ENCODE peak calls at places on chromosomes 3 and 15, in nine cellular contexts. One of them, this sample, is unnamed.

GRCh38 chr3:119937229-119937628 is 155.3 kb downstream of the NR1I2 start:
- DNase-seq in HCT116: no peak
- DNase-seq in stomach: no peak
- DNase-seq in breast epithelium: no peak
- DNase-seq in GM23338: no peak
- DNase-seq in GM12891: peak; percentile 12
- DNase-seq in transverse colon: no peak
- DNase-seq in HepG2: no peak
- DNase-seq in sigmoid colon: no peak
- DNase-seq in this sample: peak; percentile 30

GRCh38 chr3:126613481-126614187 is 41.3 kb downstream of the TXNRD3 start:
- DNase-seq in HCT116: no peak
- DNase-seq in stomach: no peak
- DNase-seq in breast epithelium: no peak
- DNase-seq in GM23338: no peak
- DNase-seq in GM12891: no peak
- DNase-seq in transverse colon: no peak
- DNase-seq in HepG2: no peak
- DNase-seq in sigmoid colon: no peak
- DNase-seq in this sample: no peak

GRCh38 chr15:58407366-58407765 is 24.4 kb upstream of the LIPC start:
- DNase-seq in HCT116: no peak
- DNase-seq in stomach: no peak
- DNase-seq in breast epithelium: no peak
- DNase-seq in GM23338: no peak
- DNase-seq in GM12891: no peak
- DNase-seq in transverse colon: no peak
- DNase-seq in HepG2: no peak
- DNase-seq in sigmoid colon: no peak
- DNase-seq in this sample: no peak

GRCh38 chr15:101316529-101316928 is 21.5 kb upstream of the SNRPA1 start:
- DNase-seq in HCT116: no peak
- DNase-seq in stomach: no peak
- DNase-seq in breast epithelium: no peak
- DNase-seq in GM23338: no peak
- DNase-seq in GM12891: no peak
- DNase-seq in transverse colon: no peak
- DNase-seq in HepG2: no peak
- DNase-seq in sigmoid colon: no peak
- DNase-seq in this sample: no peak

GRCh38 chr3:25423780-25424179 is 4.3 kb upstream of the RARB start:
- DNase-seq in HCT116: no peak
- DNase-seq in stomach: no peak
- DNase-seq in breast epithelium: no peak
- DNase-seq in GM23338: no peak
- DNase-seq in GM12891: no peak
- DNase-seq in transverse colon: no peak
- DNase-seq in HepG2: no peak
- DNase-seq in sigmoid colon: no peak
- DNase-seq in this sample: no peak

GRCh38 chr15:73284073-73284472 is 84.7 kb downstream of the HCN4 start:
- DNase-seq in HCT116: no peak
- DNase-seq in stomach: no peak
- DNase-seq in breast epithelium: no peak
- DNase-seq in GM23338: no peak
- DNase-seq in GM12891: no peak
- DNase-seq in transverse colon: no peak
- DNase-seq in HepG2: no peak
- DNase-seq in sigmoid colon: no peak
- DNase-seq in this sample: no peak

GRCh38 chr3:44875596-44875995 is 1.2 kb downstream of the TGM4 start:
- DNase-seq in HCT116: no peak
- DNase-seq in stomach: no peak
- DNase-seq in breast epithelium: no peak
- DNase-seq in GM23338: no peak
- DNase-seq in GM12891: no peak
- DNase-seq in transverse colon: no peak
- DNase-seq in HepG2: no peak
- DNase-seq in sigmoid colon: no peak
- DNase-seq in this sample: no peak

GRCh38 chr3:13235079-13235478 is 161.8 kb upstream of the IQSEC1 start:
- DNase-seq in HCT116: no peak
- DNase-seq in stomach: no peak
- DNase-seq in breast epithelium: no peak
- DNase-seq in GM23338: peak; percentile 19
- DNase-seq in GM12891: peak; percentile 49
- DNase-seq in transverse colon: no peak
- DNase-seq in HepG2: no peak
- DNase-seq in sigmoid colon: no peak
- DNase-seq in this sample: no peak

GRCh38 chr3:153974614-153975013 is 146.6 kb upstream of the ARHGEF26 start:
- DNase-seq in HCT116: no peak
- DNase-seq in stomach: no peak
- DNase-seq in breast epithelium: no peak
- DNase-seq in GM23338: no peak
- DNase-seq in GM12891: no peak
- DNase-seq in transverse colon: no peak
- DNase-seq in HepG2: no peak
- DNase-seq in sigmoid colon: no peak
- DNase-seq in this sample: no peak

GRCh38 chr15:78075490-78076230 is 1.9 kb downstream of the TBC1D2B start:
- DNase-seq in HCT116: no peak
- DNase-seq in stomach: peak; percentile 64
- DNase-seq in breast epithelium: peak; percentile 48
- DNase-seq in GM23338: peak; percentile 83
- DNase-seq in GM12891: no peak
- DNase-seq in transverse colon: peak; percentile 70
- DNase-seq in HepG2: peak; percentile 68
- DNase-seq in sigmoid colon: peak; percentile 86
- DNase-seq in this sample: no peak

GRCh38 chr3:155560135-155560534 is 184.7 kb downstream of the PLCH1 start:
- DNase-seq in HCT116: no peak
- DNase-seq in stomach: no peak
- DNase-seq in breast epithelium: no peak
- DNase-seq in GM23338: no peak
- DNase-seq in GM12891: no peak
- DNase-seq in transverse colon: no peak
- DNase-seq in HepG2: no peak
- DNase-seq in sigmoid colon: no peak
- DNase-seq in this sample: no peak

GRCh38 chr3:101509811-101510210 is 3.2 kb downstream of the SENP7 start:
- DNase-seq in HCT116: no peak
- DNase-seq in stomach: no peak
- DNase-seq in breast epithelium: no peak
- DNase-seq in GM23338: no peak
- DNase-seq in GM12891: no peak
- DNase-seq in transverse colon: no peak
- DNase-seq in HepG2: no peak
- DNase-seq in sigmoid colon: no peak
- DNase-seq in this sample: no peak

GRCh38 chr15:72118400-72118978 is at the start of gene SENP8:
- DNase-seq in HCT116: no peak
- DNase-seq in stomach: no peak
- DNase-seq in breast epithelium: no peak
- DNase-seq in GM23338: peak; percentile 74
- DNase-seq in GM12891: peak; percentile 37
- DNase-seq in transverse colon: no peak
- DNase-seq in HepG2: no peak
- DNase-seq in sigmoid colon: no peak
- DNase-seq in this sample: peak; percentile 42

GRCh38 chr15:72117448-72117697 is 577 bp downstream of the MYO9A start:
- DNase-seq in HCT116: peak; percentile 40
- DNase-seq in stomach: peak; percentile 79
- DNase-seq in breast epithelium: peak; percentile 86
- DNase-seq in GM23338: peak; percentile 88
- DNase-seq in GM12891: peak; percentile 39
- DNase-seq in transverse colon: peak; percentile 82
- DNase-seq in HepG2: peak; percentile 32
- DNase-seq in sigmoid colon: peak; percentile 92
- DNase-seq in this sample: peak; percentile 47

GRCh38 chr15:72116680-72117447 is 1.1 kb downstream of the MYO9A start:
- DNase-seq in HCT116: no peak
- DNase-seq in stomach: no peak
- DNase-seq in breast epithelium: peak; percentile 43
- DNase-seq in GM23338: peak; percentile 70
- DNase-seq in GM12891: no peak
- DNase-seq in transverse colon: peak; percentile 33
- DNase-seq in HepG2: no peak
- DNase-seq in sigmoid colon: peak; percentile 75
- DNase-seq in this sample: no peak

GRCh38 chr15:72113347-72114031 is 4.5 kb downstream of the MYO9A start:
- DNase-seq in HCT116: no peak
- DNase-seq in stomach: no peak
- DNase-seq in breast epithelium: no peak
- DNase-seq in GM23338: no peak
- DNase-seq in GM12891: no peak
- DNase-seq in transverse colon: no peak
- DNase-seq in HepG2: no peak
- DNase-seq in sigmoid colon: no peak
- DNase-seq in this sample: no peak

GRCh38 chr15:72117698-72118399 is at the start of gene MYO9A:
- DNase-seq in HCT116: peak; percentile 97
- DNase-seq in stomach: peak; percentile 98
- DNase-seq in breast epithelium: peak; percentile 97
- DNase-seq in GM23338: peak; percentile 99
- DNase-seq in GM12891: peak; percentile 85
- DNase-seq in transverse colon: peak; percentile 99
- DNase-seq in HepG2: peak; percentile 97
- DNase-seq in sigmoid colon: peak; percentile 98
- DNase-seq in this sample: peak; percentile 78
- TF ChIP-seq POLR2AphosphoS5 in HCT116: peak; percentile 57
- TF ChIP-seq POLR2AphosphoS5 in stomach: peak; percentile 88
- TF ChIP-seq POLR2AphosphoS5 in breast epithelium: peak; percentile 51
- TF ChIP-seq POLR2AphosphoS5 in GM23338: no peak
- TF ChIP-seq POLR2AphosphoS5 in GM12891: no peak
- TF ChIP-seq POLR2AphosphoS5 in transverse colon: peak; percentile 60
- TF ChIP-seq POLR2AphosphoS5 in HepG2: no peak
- TF ChIP-seq POLR2AphosphoS5 in sigmoid colon: peak; percentile 76
- TF ChIP-seq POLR2AphosphoS5 in this sample: peak; percentile 37

GRCh38 chr3:55601366-55602080 is 114.4 kb upstream of the WNT5A start:
- DNase-seq in HCT116: no peak
- DNase-seq in stomach: no peak
- DNase-seq in breast epithelium: no peak
- DNase-seq in GM23338: no peak
- DNase-seq in GM12891: no peak
- DNase-seq in transverse colon: no peak
- DNase-seq in HepG2: no peak
- DNase-seq in sigmoid colon: no peak
- DNase-seq in this sample: no peak
- TF ChIP-seq POLR2AphosphoS5 in HCT116: no peak
- TF ChIP-seq POLR2AphosphoS5 in stomach: no peak
- TF ChIP-seq POLR2AphosphoS5 in breast epithelium: no peak
- TF ChIP-seq POLR2AphosphoS5 in GM23338: no peak
- TF ChIP-seq POLR2AphosphoS5 in GM12891: no peak
- TF ChIP-seq POLR2AphosphoS5 in transverse colon: no peak
- TF ChIP-seq POLR2AphosphoS5 in HepG2: no peak
- TF ChIP-seq POLR2AphosphoS5 in sigmoid colon: no peak
- TF ChIP-seq POLR2AphosphoS5 in this sample: no peak

GRCh38 chr3:88542916-88543315 is 393.2 kb downstream of the C3orf38 start:
- DNase-seq in HCT116: no peak
- DNase-seq in stomach: no peak
- DNase-seq in breast epithelium: no peak
- DNase-seq in GM23338: no peak
- DNase-seq in GM12891: no peak
- DNase-seq in transverse colon: no peak
- DNase-seq in HepG2: no peak
- DNase-seq in sigmoid colon: no peak
- DNase-seq in this sample: no peak
- TF ChIP-seq POLR2AphosphoS5 in HCT116: no peak
- TF ChIP-seq POLR2AphosphoS5 in stomach: no peak
- TF ChIP-seq POLR2AphosphoS5 in breast epithelium: no peak
- TF ChIP-seq POLR2AphosphoS5 in GM23338: no peak
- TF ChIP-seq POLR2AphosphoS5 in GM12891: no peak
- TF ChIP-seq POLR2AphosphoS5 in transverse colon: no peak
- TF ChIP-seq POLR2AphosphoS5 in HepG2: no peak
- TF ChIP-seq POLR2AphosphoS5 in sigmoid colon: no peak
- TF ChIP-seq POLR2AphosphoS5 in this sample: no peak

GRCh38 chr3:52438579-52439425 is 6.1 kb downstream of the SEMA3G start:
- DNase-seq in HCT116: no peak
- DNase-seq in stomach: no peak
- DNase-seq in breast epithelium: no peak
- DNase-seq in GM23338: no peak
- DNase-seq in GM12891: no peak
- DNase-seq in transverse colon: no peak
- DNase-seq in HepG2: no peak
- DNase-seq in sigmoid colon: peak; percentile 24
- DNase-seq in this sample: no peak

GRCh38 chr3:52435246-52436101 is 9.4 kb downstream of the SEMA3G start:
- DNase-seq in HCT116: no peak
- DNase-seq in stomach: no peak
- DNase-seq in breast epithelium: no peak
- DNase-seq in GM23338: no peak
- DNase-seq in GM12891: no peak
- DNase-seq in transverse colon: no peak
- DNase-seq in HepG2: no peak
- DNase-seq in sigmoid colon: peak; percentile 52
- DNase-seq in this sample: no peak

GRCh38 chr3:52436500-52437106 is 8.3 kb downstream of the SEMA3G start:
- DNase-seq in HCT116: no peak
- DNase-seq in stomach: no peak
- DNase-seq in breast epithelium: no peak
- DNase-seq in GM23338: no peak
- DNase-seq in GM12891: no peak
- DNase-seq in transverse colon: no peak
- DNase-seq in HepG2: no peak
- DNase-seq in sigmoid colon: peak; percentile 45
- DNase-seq in this sample: no peak

GRCh38 chr3:52438104-52438376 is 6.9 kb downstream of the SEMA3G start:
- DNase-seq in HCT116: no peak
- DNase-seq in stomach: no peak
- DNase-seq in breast epithelium: no peak
- DNase-seq in GM23338: no peak
- DNase-seq in GM12891: no peak
- DNase-seq in transverse colon: no peak
- DNase-seq in HepG2: no peak
- DNase-seq in sigmoid colon: no peak
- DNase-seq in this sample: no peak

DNA sequence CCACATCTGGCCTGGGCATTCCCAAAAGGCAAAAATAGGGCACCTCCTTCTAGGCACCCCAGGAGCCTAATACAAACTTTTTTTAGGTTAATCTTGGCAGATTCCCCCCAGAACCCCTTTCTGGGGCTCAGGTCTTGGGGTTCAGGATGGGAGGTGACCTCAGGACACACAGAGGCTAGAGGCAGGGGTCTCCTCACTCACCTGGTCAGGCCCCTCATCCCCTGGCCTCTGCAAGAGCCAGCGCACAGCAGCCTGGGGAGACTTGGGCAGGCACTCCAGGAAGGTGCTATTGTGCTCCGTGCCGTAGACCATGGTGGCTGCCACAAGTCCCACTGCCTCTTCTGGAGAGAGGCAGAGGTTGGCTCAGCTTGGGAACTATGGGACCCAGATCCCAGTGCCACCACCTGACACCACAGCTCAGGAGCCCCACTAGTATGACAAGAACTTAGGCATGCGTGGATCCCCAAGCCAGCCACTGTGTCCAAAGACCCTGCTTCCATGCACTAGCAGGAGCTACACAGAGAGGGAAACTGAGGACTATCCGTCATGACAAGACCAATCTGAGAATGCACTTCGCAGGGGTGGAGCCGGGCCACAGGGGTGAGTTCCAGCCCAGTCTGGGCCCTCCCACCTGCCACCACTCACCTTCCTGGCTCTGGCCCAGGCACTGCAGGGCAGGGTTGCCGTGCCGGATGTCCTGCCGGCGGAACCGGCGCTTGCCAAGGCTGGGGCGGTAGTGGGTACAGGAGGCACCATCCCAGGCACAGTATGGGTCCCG is 7.4 kb downstream of the SEMA3G start:
- DNase-seq in HCT116: no peak
- DNase-seq in stomach: peak; percentile 82
- DNase-seq in breast epithelium: peak; percentile 70
- DNase-seq in GM23338: no peak
- DNase-seq in GM12891: no peak
- DNase-seq in transverse colon: peak; percentile 69
- DNase-seq in HepG2: no peak
- DNase-seq in sigmoid colon: no peak
- DNase-seq in this sample: no peak
- TF ChIP-seq POLR2AphosphoS5 in HCT116: no peak
- TF ChIP-seq POLR2AphosphoS5 in stomach: no peak
- TF ChIP-seq POLR2AphosphoS5 in breast epithelium: no peak
- TF ChIP-seq POLR2AphosphoS5 in GM23338: no peak
- TF ChIP-seq POLR2AphosphoS5 in GM12891: no peak
- TF ChIP-seq POLR2AphosphoS5 in transverse colon: no peak
- TF ChIP-seq POLR2AphosphoS5 in HepG2: no peak
- TF ChIP-seq POLR2AphosphoS5 in sigmoid colon: no peak
- TF ChIP-seq POLR2AphosphoS5 in this sample: no peak

This sample was measured in GM12892.